ENCODE peak calls at places on chromosome 12, in nine cellular contexts. L is stimulated activated CD8-positive, alpha-beta memory T cell treated with anti-CD3 and anti-CD28 coated beads, Interleukin-4, amount 100 ng/mL, for 24 hours; R is NCI-H1092 treated with DMSO at 0.1 percent for 48 hours; M is iris pigment epithelial cell; N is cardiac muscle cell; U is nucleus accumbens; Y is kidney; Z is hepatic stellate cell; I is stimulated activated CD4-positive, alpha-beta T cell treated with anti-CD3 and anti-CD28 coated beads, Interleukin-2, amount 100 ng/mL, for 48 hours. J is an unnamed sample.

GRCh38 chr12:42446761-42447160 is 120.8 kb downstream of the PPHLN1 start:
- DNase-seq in U (no peak), L (no peak), Y (no peak), R (no peak), M (peak; percentile 50), I (no peak), Z (no peak), N (peak; percentile 34), J (no peak)

GRCh38 chr12:28578361-28578760 is 388.1 kb downstream of the CCDC91 start:
- DNase-seq in Y (no peak), Z (no peak), U (no peak), N (no peak), I (no peak), L (no peak), R (no peak), M (peak; percentile 37), J (no peak)

GRCh38 chr12:46508651-46509050 is 136.1 kb upstream of the SLC38A2 start:
- DNase-seq in Z (no peak), R (no peak), I (no peak), U (no peak), M (no peak), N (no peak), L (no peak), Y (no peak), J (no peak)

GRCh38 chr12:42585846-42586226 is 3.7 kb downstream of the PRICKLE1 start:
- DNase-seq in U (no peak), R (no peak), I (no peak), N (no peak), Y (no peak), Z (no peak), M (no peak), L (no peak), J (no peak)

GRCh38 chr12:54495327-54495726 is 2.2 kb upstream of the NCKAP1L start:
- DNase-seq in I (no peak), Z (no peak), M (no peak), U (no peak), L (no peak), Y (no peak), N (no peak), R (no peak), J (no peak)

GRCh38 chr12:96271469-96272199 is 77.5 kb downstream of the ELK3 start:
- DNase-seq in I (no peak), Y (no peak), R (no peak), U (no peak), L (no peak), M (no peak), N (no peak), Z (no peak), J (no peak)

GRCh38 chr12:27534060-27534764 is 10.2 kb downstream of the PPFIBP1 start:
- DNase-seq in M (no peak), U (no peak), I (peak; percentile 15), Y (no peak), L (peak; percentile 7), R (no peak), Z (no peak), N (no peak), J (no peak)

GRCh38 chr12:1869145-1869544 is 48.8 kb downstream of the LRTM2 start:
- DNase-seq in Y (no peak), M (no peak), U (no peak), Z (no peak), I (no peak), N (no peak), L (no peak), R (no peak), J (no peak)

GRCh38 chr12:121801601-121802484 is 2.0 kb upstream of the SETD1B start:
- DNase-seq in L (no peak), N (peak; percentile 77), M (peak; percentile 63), R (peak; percentile 51), U (no peak), Y (no peak), Z (no peak), I (no peak), J (peak; percentile 61)

GRCh38 chr12:65279387-65280112 is 1.1 kb downstream of the MSRB3 start:
- DNase-seq in L (no peak), N (no peak), U (no peak), R (no peak), Z (peak; percentile 17), Y (no peak), M (peak; percentile 18), I (no peak), J (no peak)

GRCh38 chr12:10469701-10470100 is 16.5 kb upstream of the KLRC1 start:
- DNase-seq in L (no peak), R (no peak), I (no peak), N (no peak), M (no peak), U (no peak), Z (no peak), Y (no peak), J (no peak)

GRCh38 chr12:73984552-73984951 is 553.1 kb upstream of the ATXN7L3B start:
- DNase-seq in L (no peak), N (no peak), Y (no peak), I (no peak), M (no peak), R (no peak), U (no peak), Z (no peak), J (no peak)

GRCh38 chr12:46494424-46494823 is 121.9 kb upstream of the SLC38A2 start:
- DNase-seq in U (no peak), R (no peak), Y (no peak), N (peak; percentile 85), I (no peak), L (no peak), Z (peak; percentile 18), M (peak; percentile 93), J (no peak)

GRCh38 chr12:90216815-90217214 is 508.2 kb upstream of the ATP2B1 start:
- DNase-seq in M (peak; percentile 38), I (no peak), N (peak; percentile 25), Y (no peak), R (no peak), Z (no peak), L (no peak), U (no peak), J (no peak)

GRCh38 chr12:115341442-115341841 is 657.5 kb upstream of the TBX3 start:
- DNase-seq in N (peak; percentile 96), U (no peak), I (no peak), Y (peak; percentile 79), M (peak; percentile 99), Z (peak; percentile 81), R (no peak), L (no peak), J (no peak)

J was measured in activated T-cell treated with anti-CD3 and anti-CD28 coated beads, Interleukin-2, amount 50 U/mL, for 1 hour.